ENCODE peak calls at places on chromosomes 3 and 15, in four cellular contexts. One of them, this sample, is unnamed.

GRCh38 chr3:123740391-123740822 is 143.7 kb downstream of the MYLK start:
- DNase-seq in GM12878: no peak
- DNase-seq in K562: no peak
- DNase-seq in SK-N-SH: no peak
- DNase-seq in this sample: no peak

GRCh38 chr3:49673131-49673714 is 928 bp upstream of the APEH start:
- DNase-seq in GM12878: no peak
- DNase-seq in K562: no peak
- DNase-seq in SK-N-SH: no peak
- DNase-seq in this sample: no peak

GRCh38 chr3:51508255-51508654 is 8.4 kb upstream of the DCAF1 start:
- DNase-seq in GM12878: no peak
- DNase-seq in SK-N-SH: no peak
- DNase-seq in K562: no peak
- DNase-seq in this sample: no peak

GRCh38 chr15:56217341-56217740 is 26.3 kb downstream of the RFX7 start:
- DNase-seq in SK-N-SH: no peak
- DNase-seq in K562: no peak
- DNase-seq in GM12878: no peak
- DNase-seq in this sample: no peak

GRCh38 chr3:134066539-134067310 is 37.0 kb upstream of the SLCO2A1 start:
- DNase-seq in SK-N-SH: no peak
- DNase-seq in K562: no peak
- DNase-seq in GM12878: no peak
- DNase-seq in this sample: no peak

GRCh38 chr15:63341898-63342297 is 39.7 kb downstream of the CA12 start:
- DNase-seq in K562: peak
- DNase-seq in SK-N-SH: no peak
- DNase-seq in GM12878: no peak
- DNase-seq in this sample: no peak

GRCh38 chr3:165895919-165896318 is 58.7 kb upstream of the BCHE start:
- DNase-seq in SK-N-SH: peak
- DNase-seq in K562: peak
- DNase-seq in GM12878: no peak
- DNase-seq in this sample: peak

GRCh38 chr15:29003446-29004233 is 117.9 kb downstream of the APBA2 start:
- DNase-seq in GM12878: no peak
- DNase-seq in SK-N-SH: no peak
- DNase-seq in K562: no peak
- DNase-seq in this sample: no peak

GRCh38 chr3:187193181-187193580 is 4.1 kb upstream of the RTP1 start:
- DNase-seq in K562: no peak
- DNase-seq in GM12878: no peak
- DNase-seq in SK-N-SH: no peak
- DNase-seq in this sample: no peak

GRCh38 chr3:41075958-41076357 is 123.3 kb upstream of the CTNNB1 start:
- DNase-seq in SK-N-SH: peak
- DNase-seq in K562: no peak
- DNase-seq in GM12878: no peak
- DNase-seq in this sample: no peak

GRCh38 chr3:149702691-149703426 is 45.0 kb upstream of the WWTR1 start:
- DNase-seq in GM12878: no peak
- DNase-seq in K562: no peak
- DNase-seq in SK-N-SH: no peak
- DNase-seq in this sample: no peak

GRCh38 chr15:51237816-51238215 is 100.6 kb downstream of the CYP19A1 start:
- DNase-seq in GM12878: no peak
- DNase-seq in SK-N-SH: no peak
- DNase-seq in K562: no peak
- DNase-seq in this sample: no peak

GRCh38 chr3:79587150-79587549 is 180.6 kb downstream of the ROBO1 start:
- DNase-seq in GM12878: no peak
- DNase-seq in SK-N-SH: no peak
- DNase-seq in K562: no peak
- DNase-seq in this sample: no peak

GRCh38 chr3:122055215-122055614 is at the start of gene CD86:
- DNase-seq in GM12878: peak
- DNase-seq in K562: no peak
- DNase-seq in SK-N-SH: no peak
- DNase-seq in this sample: no peak

GRCh38 chr15:85473455-85473854 is 93.1 kb downstream of the AKAP13 start:
- DNase-seq in SK-N-SH: no peak
- DNase-seq in K562: no peak
- DNase-seq in GM12878: no peak
- DNase-seq in this sample: no peak

GRCh38 chr3:160686955-160687535 is 10.1 kb downstream of the ARL14 start:
- DNase-seq in GM12878: no peak
- DNase-seq in SK-N-SH: peak
- DNase-seq in K562: peak
- DNase-seq in this sample: no peak

GRCh38 chr15:27527490-27528067 is 556.6 kb downstream of the GABRG3 start:
- DNase-seq in GM12878: no peak
- DNase-seq in K562: peak
- DNase-seq in SK-N-SH: no peak
- DNase-seq in this sample: peak

GRCh38 chr15:57406040-57406772 is 29.9 kb downstream of the CGNL1 start:
- DNase-seq in SK-N-SH: no peak
- DNase-seq in K562: no peak
- DNase-seq in GM12878: no peak
- DNase-seq in this sample: no peak

GRCh38 chr15:63504979-63505841 is 817 bp downstream of the USP3 start:
- DNase-seq in SK-N-SH: peak
- DNase-seq in K562: peak
- DNase-seq in GM12878: no peak
- DNase-seq in this sample: peak

GRCh38 chr15:42707068-42707467 is 29.9 kb downstream of the CDAN1 start:
- DNase-seq in K562: no peak
- DNase-seq in GM12878: no peak
- DNase-seq in SK-N-SH: no peak
- DNase-seq in this sample: no peak

GRCh38 chr3:39220551-39221530 is 28.4 kb upstream of the XIRP1 start:
- DNase-seq in GM12878: peak
- DNase-seq in K562: no peak
- DNase-seq in SK-N-SH: no peak
- DNase-seq in this sample: no peak

GRCh38 chr3:25423780-25424179 is 4.3 kb upstream of the RARB start:
- DNase-seq in SK-N-SH: no peak
- DNase-seq in K562: no peak
- DNase-seq in GM12878: no peak
- DNase-seq in this sample: no peak

GRCh38 chr3:72888546-72889309 is 882 bp downstream of the GXYLT2 start:
- DNase-seq in GM12878: no peak
- DNase-seq in SK-N-SH: no peak
- DNase-seq in K562: no peak
- DNase-seq in this sample: no peak

GRCh38 chr3:153350420-153350819 is 188.4 kb downstream of the RAP2B start:
- DNase-seq in SK-N-SH: no peak
- DNase-seq in K562: no peak
- DNase-seq in GM12878: no peak
- DNase-seq in this sample: no peak

GRCh38 chr15:59553879-59554735 is 57.5 kb upstream of the GCNT3 start:
- DNase-seq in SK-N-SH: no peak
- DNase-seq in GM12878: no peak
- DNase-seq in K562: no peak
- DNase-seq in this sample: no peak

GRCh38 chr15:39209548-39210211 is 371.2 kb upstream of the THBS1 start:
- DNase-seq in K562: no peak
- DNase-seq in GM12878: no peak
- DNase-seq in SK-N-SH: no peak
- DNase-seq in this sample: no peak

GRCh38 chr3:150871192-150871591 is 34.0 kb downstream of the MINDY4B start:
- DNase-seq in K562: no peak
- DNase-seq in SK-N-SH: no peak
- DNase-seq in GM12878: no peak
- DNase-seq in this sample: no peak
- TF ChIP-seq USF1 in K562: no peak
- TF ChIP-seq USF1 in SK-N-SH: no peak
- TF ChIP-seq USF1 in GM12878: no peak
- TF ChIP-seq USF1 in this sample: no peak

DNA sequence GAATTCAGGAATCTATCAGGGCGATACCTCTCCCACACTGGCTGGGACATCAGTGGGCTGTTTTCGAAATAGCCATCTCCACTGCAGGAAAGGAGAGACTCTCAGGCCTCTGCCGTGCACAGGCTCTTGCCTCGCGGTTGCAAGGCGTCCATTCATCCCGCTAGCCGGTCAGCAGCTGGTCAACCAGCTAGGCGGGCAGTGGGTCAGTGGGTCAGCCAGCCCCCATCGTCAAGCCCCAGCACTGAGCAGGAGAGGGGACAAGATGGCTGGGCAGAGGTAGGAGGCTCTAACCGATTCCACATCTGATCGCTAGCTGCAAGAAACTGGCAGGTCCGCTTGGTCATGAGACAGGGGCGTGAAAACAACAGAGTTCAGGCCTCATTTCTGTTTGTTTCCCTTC is 45.1 kb downstream of the MUC4 start:
- DNase-seq in GM12878: no peak
- DNase-seq in K562: no peak
- DNase-seq in SK-N-SH: no peak
- DNase-seq in this sample: no peak
- TF ChIP-seq MAX in GM12878: no peak
- TF ChIP-seq MAX in K562: no peak
- TF ChIP-seq MAX in SK-N-SH: no peak
- TF ChIP-seq MAX in this sample: no peak

GRCh38 chr15:92910451-92910850 is 10.3 kb downstream of the CHD2 start:
- DNase-seq in SK-N-SH: no peak
- DNase-seq in K562: no peak
- DNase-seq in GM12878: no peak
- DNase-seq in this sample: no peak

GRCh38 chr15:92908369-92909057 is 8.4 kb downstream of the CHD2 start:
- DNase-seq in GM12878: no peak
- DNase-seq in K562: no peak
- DNase-seq in SK-N-SH: no peak
- DNase-seq in this sample: no peak

GRCh38 chr15:92907229-92907628 is 7.1 kb downstream of the CHD2 start:
- DNase-seq in SK-N-SH: no peak
- DNase-seq in K562: no peak
- DNase-seq in GM12878: no peak
- DNase-seq in this sample: no peak

GRCh38 chr15:92907880-92908279 is 7.8 kb downstream of the CHD2 start:
- DNase-seq in SK-N-SH: no peak
- DNase-seq in K562: no peak
- DNase-seq in GM12878: no peak
- DNase-seq in this sample: no peak

DNA sequence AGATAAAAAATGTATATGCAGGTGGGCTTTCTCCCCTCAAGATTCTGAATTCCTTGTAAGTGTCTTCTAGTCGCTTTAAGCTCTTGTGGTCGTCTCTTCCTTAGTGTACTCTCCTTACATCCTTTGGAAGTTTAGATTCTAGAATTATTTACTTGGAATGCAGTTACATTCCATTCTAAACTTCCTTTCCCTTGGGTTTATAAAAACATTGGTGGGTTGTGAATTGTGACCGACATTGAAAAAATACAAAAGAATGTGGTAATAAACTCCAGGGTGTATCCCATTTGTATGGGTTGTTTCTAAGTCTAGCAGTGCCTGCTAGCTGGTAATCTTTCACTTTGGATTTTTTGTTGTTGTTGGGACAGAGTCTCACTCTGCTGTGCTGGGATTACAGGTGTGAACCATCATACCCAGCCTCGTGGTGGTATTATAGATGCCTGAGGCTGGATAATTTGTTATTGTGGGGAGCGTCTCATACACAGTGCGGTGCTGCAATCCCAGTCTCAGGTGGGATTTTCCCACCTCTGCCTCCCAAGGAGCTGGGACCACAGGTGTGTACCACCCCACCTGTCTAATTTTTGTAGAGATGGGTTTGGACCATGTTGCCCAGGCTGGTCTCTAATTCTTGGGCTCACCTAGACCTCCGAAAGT is 9.1 kb downstream of the CHD2 start:
- DNase-seq in SK-N-SH: no peak
- DNase-seq in GM12878: no peak
- DNase-seq in K562: no peak
- DNase-seq in this sample: no peak
- TF ChIP-seq USF1 in SK-N-SH: no peak
- TF ChIP-seq USF1 in GM12878: no peak
- TF ChIP-seq USF1 in K562: no peak
- TF ChIP-seq USF1 in this sample: no peak

GRCh38 chr15:101027920-101028319 is 108.8 kb downstream of the LRRK1 start:
- DNase-seq in GM12878: no peak
- DNase-seq in K562: no peak
- DNase-seq in SK-N-SH: no peak
- DNase-seq in this sample: peak

GRCh38 chr15:101028772-101029438 is 109.7 kb downstream of the LRRK1 start:
- DNase-seq in GM12878: no peak
- DNase-seq in K562: no peak
- DNase-seq in SK-N-SH: no peak
- DNase-seq in this sample: peak

GRCh38 chr15:101026686-101027272 is 107.6 kb downstream of the LRRK1 start:
- DNase-seq in GM12878: no peak
- DNase-seq in K562: no peak
- DNase-seq in SK-N-SH: no peak
- DNase-seq in this sample: no peak

GRCh38 chr15:101027273-101027901 is 108.2 kb downstream of the LRRK1 start:
- DNase-seq in SK-N-SH: no peak
- DNase-seq in GM12878: no peak
- DNase-seq in K562: no peak
- DNase-seq in this sample: no peak

DNA sequence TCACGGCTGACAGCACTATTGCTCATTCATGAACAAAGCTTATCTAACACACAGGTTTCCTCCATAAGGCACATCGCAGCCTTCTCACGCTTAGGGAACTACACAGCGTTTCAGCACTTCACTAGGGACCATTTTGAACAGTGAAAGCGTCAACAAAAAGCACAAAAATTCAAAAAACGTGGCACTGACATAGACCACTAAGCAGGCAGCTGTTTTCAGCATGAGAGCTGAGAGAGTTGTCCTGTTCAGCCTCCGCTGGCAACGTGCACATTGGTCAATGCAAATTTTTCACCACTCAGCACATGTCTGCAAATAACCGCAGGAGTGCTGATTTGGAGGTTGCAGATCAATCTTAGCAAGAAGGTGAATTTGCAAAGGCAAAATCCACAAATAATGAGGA is 109.2 kb downstream of the LRRK1 start:
- DNase-seq in GM12878: no peak
- DNase-seq in K562: no peak
- DNase-seq in SK-N-SH: no peak
- DNase-seq in this sample: no peak
- TF ChIP-seq MAX in GM12878: no peak
- TF ChIP-seq MAX in K562: no peak
- TF ChIP-seq MAX in SK-N-SH: no peak
- TF ChIP-seq MAX in this sample: no peak

DNA sequence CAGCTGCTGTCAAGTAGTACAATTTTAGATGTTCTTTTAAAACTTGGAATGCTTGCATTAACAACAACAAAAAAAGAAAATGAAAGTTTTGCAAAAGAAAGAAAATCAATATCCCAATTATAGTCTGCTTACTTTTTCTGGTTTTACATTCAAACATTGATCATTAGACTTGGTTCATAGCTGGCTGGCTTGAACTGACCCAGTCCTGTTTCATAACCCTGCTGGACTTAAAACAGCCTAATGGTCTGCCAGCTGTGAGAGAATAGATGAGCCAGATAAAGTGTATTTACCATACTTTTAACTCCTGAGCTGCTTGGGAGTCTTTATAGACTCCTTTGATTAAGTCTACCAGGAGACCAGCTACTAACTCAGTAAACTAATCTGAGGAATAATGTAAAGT is 59.2 kb downstream of the PIAS1 start:
- DNase-seq in SK-N-SH: peak
- DNase-seq in K562: no peak
- DNase-seq in GM12878: no peak
- DNase-seq in this sample: no peak
- TF ChIP-seq USF1 in SK-N-SH: no peak
- TF ChIP-seq USF1 in K562: no peak
- TF ChIP-seq USF1 in GM12878: no peak
- TF ChIP-seq USF1 in this sample: no peak

This sample was measured in WTC11.